ENCODE peak calls at places on chromosomes 4 and X, in four cellular contexts. One of them, this sample, is unnamed.

GRCh38 chr4:13988347-13989265 is 361.1 kb upstream of the BOD1L1 start:
- DNase-seq in K562: no peak
- DNase-seq in GM12878: no peak
- DNase-seq in HepG2: no peak
- DNase-seq in this sample: no peak

GRCh38 chr4:3857316-3857926 is 91.2 kb downstream of the ADRA2C start:
- DNase-seq in K562: no peak
- DNase-seq in GM12878: no peak
- DNase-seq in HepG2: no peak
- DNase-seq in this sample: no peak

GRCh38 chr4:109801895-109802319 is at the start of gene CFI:
- DNase-seq in HepG2: peak
- DNase-seq in K562: no peak
- DNase-seq in GM12878: no peak
- DNase-seq in this sample: no peak

GRCh38 chr4:23680616-23681518 is 209.0 kb downstream of the PPARGC1A start:
- DNase-seq in GM12878: no peak
- DNase-seq in HepG2: no peak
- DNase-seq in K562: no peak
- DNase-seq in this sample: no peak

GRCh38 chr4:26609868-26610267 is 26.0 kb downstream of the TBC1D19 start:
- DNase-seq in GM12878: no peak
- DNase-seq in K562: no peak
- DNase-seq in HepG2: no peak
- DNase-seq in this sample: no peak

GRCh38 chrX:53481093-53481492 is 46.9 kb upstream of the HSD17B10 start:
- DNase-seq in GM12878: no peak
- DNase-seq in HepG2: no peak
- DNase-seq in K562: peak
- DNase-seq in this sample: peak

GRCh38 chrX:9494806-9495205 is 29.9 kb downstream of the TBL1X start:
- DNase-seq in K562: peak
- DNase-seq in GM12878: no peak
- DNase-seq in HepG2: no peak
- DNase-seq in this sample: no peak

GRCh38 chr4:164512124-164512523 is 241.8 kb upstream of the SMIM31 start:
- DNase-seq in GM12878: no peak
- DNase-seq in K562: no peak
- DNase-seq in HepG2: no peak
- DNase-seq in this sample: no peak

GRCh38 chrX:54076903-54077302 is 32.6 kb upstream of the PHF8 start:
- DNase-seq in K562: no peak
- DNase-seq in HepG2: no peak
- DNase-seq in GM12878: no peak
- DNase-seq in this sample: no peak

GRCh38 chr4:169202143-169202699 is 68.5 kb downstream of the SH3RF1 start:
- DNase-seq in GM12878: no peak
- DNase-seq in K562: no peak
- DNase-seq in HepG2: peak
- DNase-seq in this sample: no peak

GRCh38 chr4:25347971-25348370 is 29.1 kb upstream of the ANAPC4 start:
- DNase-seq in HepG2: no peak
- DNase-seq in GM12878: no peak
- DNase-seq in K562: no peak
- DNase-seq in this sample: no peak

GRCh38 chr4:100106982-100107381 is 83.3 kb downstream of the DDIT4L start:
- DNase-seq in HepG2: no peak
- DNase-seq in K562: no peak
- DNase-seq in GM12878: peak
- DNase-seq in this sample: no peak

GRCh38 chrX:10800776-10801175 is 180.4 kb upstream of the MID1 start:
- DNase-seq in GM12878: no peak
- DNase-seq in K562: no peak
- DNase-seq in HepG2: no peak
- DNase-seq in this sample: no peak

GRCh38 chrX:153495362-153495751 is 577 bp downstream of the BGN start:
- DNase-seq in HepG2: no peak
- DNase-seq in K562: no peak
- DNase-seq in GM12878: no peak
- DNase-seq in this sample: no peak

DNA sequence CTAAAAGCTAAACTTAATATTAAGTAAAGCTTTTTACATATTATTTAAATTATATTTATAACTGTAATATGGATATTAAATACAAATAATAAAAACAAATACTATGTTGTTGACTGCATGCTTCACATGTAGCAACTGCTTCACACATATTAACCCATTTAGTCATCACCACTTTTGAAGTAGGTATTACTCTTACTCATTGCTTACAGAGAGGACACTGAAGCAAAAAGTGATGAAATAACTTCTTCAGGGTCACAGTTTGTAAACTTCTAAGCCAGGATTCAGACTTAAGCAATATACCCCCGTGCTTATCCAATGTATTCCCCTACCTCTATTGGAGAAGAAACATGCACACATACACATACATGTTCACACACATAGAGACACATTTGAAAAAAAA is 166.6 kb downstream of the DKK2 start:
- DNase-seq in HepG2: no peak
- DNase-seq in GM12878: no peak
- DNase-seq in K562: no peak
- DNase-seq in this sample: no peak
- TF ChIP-seq NR2C2 in HepG2: no peak
- TF ChIP-seq NR2C2 in GM12878: no peak
- TF ChIP-seq NR2C2 in K562: no peak
- TF ChIP-seq NR2C2 in this sample: no peak

GRCh38 chrX:20861113-20861512 is 513.1 kb upstream of the CNKSR2 start:
- DNase-seq in GM12878: no peak
- DNase-seq in HepG2: no peak
- DNase-seq in K562: no peak
- DNase-seq in this sample: no peak

GRCh38 chrX:20863649-20864048 is 510.6 kb upstream of the CNKSR2 start:
- DNase-seq in HepG2: no peak
- DNase-seq in GM12878: no peak
- DNase-seq in K562: no peak
- DNase-seq in this sample: no peak

GRCh38 chrX:20857746-20858145 is 516.5 kb upstream of the CNKSR2 start:
- DNase-seq in HepG2: no peak
- DNase-seq in GM12878: no peak
- DNase-seq in K562: no peak
- DNase-seq in this sample: no peak
- TF ChIP-seq USF2 in HepG2: no peak
- TF ChIP-seq USF2 in GM12878: no peak
- TF ChIP-seq USF2 in K562: no peak
- TF ChIP-seq USF2 in this sample: no peak

GRCh38 chr4:135244605-135245146 is 1043.1 kb upstream of the PABPC4L start:
- DNase-seq in GM12878: no peak
- DNase-seq in K562: no peak
- DNase-seq in HepG2: no peak
- DNase-seq in this sample: no peak
- TF ChIP-seq SP1 in GM12878: no peak
- TF ChIP-seq SP1 in K562: no peak
- TF ChIP-seq SP1 in HepG2: no peak
- TF ChIP-seq SP1 in this sample: no peak

GRCh38 chrX:12986886-12987285 is 12.0 kb downstream of the TMSB4X start:
- DNase-seq in GM12878: no peak
- DNase-seq in K562: no peak
- DNase-seq in HepG2: no peak
- DNase-seq in this sample: no peak
- TF ChIP-seq NR2C2 in GM12878: no peak
- TF ChIP-seq NR2C2 in K562: no peak
- TF ChIP-seq NR2C2 in HepG2: no peak
- TF ChIP-seq NR2C2 in this sample: no peak

GRCh38 chr4:5708171-5708828 is at the start of gene EVC2:
- DNase-seq in K562: peak
- DNase-seq in HepG2: no peak
- DNase-seq in GM12878: no peak
- DNase-seq in this sample: peak
- TF ChIP-seq USF2 in K562: no peak
- TF ChIP-seq USF2 in HepG2: no peak
- TF ChIP-seq USF2 in GM12878: no peak
- TF ChIP-seq USF2 in this sample: no peak

DNA sequence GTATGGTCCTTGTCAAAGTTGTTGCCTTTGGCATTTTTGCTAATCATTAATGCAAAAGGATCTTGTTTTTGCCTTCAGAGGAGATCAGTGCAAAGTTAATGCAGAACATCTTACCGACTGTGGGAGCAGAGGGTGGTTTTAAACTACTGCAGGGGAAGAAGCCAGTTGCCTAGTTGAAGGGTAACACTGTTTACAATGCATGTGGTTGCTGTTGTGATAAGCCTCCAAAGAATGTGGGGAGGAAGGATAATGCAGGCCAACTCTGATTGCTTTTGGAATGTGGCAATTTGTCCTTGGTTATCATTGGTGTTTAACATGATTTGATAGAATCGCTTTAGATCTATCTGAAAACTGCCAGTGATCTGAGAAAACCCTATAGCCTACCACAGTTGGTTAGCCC is 204.3 kb upstream of the TLL1 start:
- DNase-seq in GM12878: no peak
- DNase-seq in HepG2: no peak
- DNase-seq in K562: no peak
- DNase-seq in this sample: no peak
- TF ChIP-seq SP1 in GM12878: no peak
- TF ChIP-seq SP1 in HepG2: no peak
- TF ChIP-seq SP1 in K562: no peak
- TF ChIP-seq SP1 in this sample: no peak

GRCh38 chr4:37450309-37450708 is 205.8 kb downstream of the NWD2 start:
- DNase-seq in GM12878: no peak
- DNase-seq in K562: no peak
- DNase-seq in HepG2: no peak
- DNase-seq in this sample: no peak
- TF ChIP-seq NR2C2 in GM12878: no peak
- TF ChIP-seq NR2C2 in K562: no peak
- TF ChIP-seq NR2C2 in HepG2: no peak
- TF ChIP-seq NR2C2 in this sample: no peak

DNA sequence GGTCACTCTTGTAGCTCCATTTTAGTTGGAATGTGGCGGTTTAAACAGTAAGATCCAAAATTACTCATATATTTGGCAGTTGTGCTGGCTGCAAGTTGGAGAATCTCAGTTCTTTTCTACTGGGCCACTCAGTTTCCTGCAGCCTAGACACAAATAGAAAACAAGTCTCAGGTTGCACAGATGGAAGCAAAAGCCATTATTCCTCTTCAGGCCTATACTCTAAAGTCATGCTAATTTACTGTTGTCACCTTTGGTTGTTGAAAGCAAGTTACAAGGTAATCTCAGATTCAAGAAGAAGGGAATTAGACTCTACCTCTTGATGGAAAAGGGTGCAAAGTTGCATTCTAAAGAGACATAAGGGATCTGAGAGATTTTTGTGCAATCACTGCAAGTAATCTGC is 345.4 kb downstream of the ADAM29 start:
- DNase-seq in GM12878: no peak
- DNase-seq in K562: no peak
- DNase-seq in HepG2: no peak
- DNase-seq in this sample: no peak
- TF ChIP-seq USF2 in GM12878: no peak
- TF ChIP-seq USF2 in K562: no peak
- TF ChIP-seq USF2 in HepG2: no peak
- TF ChIP-seq USF2 in this sample: no peak

DNA sequence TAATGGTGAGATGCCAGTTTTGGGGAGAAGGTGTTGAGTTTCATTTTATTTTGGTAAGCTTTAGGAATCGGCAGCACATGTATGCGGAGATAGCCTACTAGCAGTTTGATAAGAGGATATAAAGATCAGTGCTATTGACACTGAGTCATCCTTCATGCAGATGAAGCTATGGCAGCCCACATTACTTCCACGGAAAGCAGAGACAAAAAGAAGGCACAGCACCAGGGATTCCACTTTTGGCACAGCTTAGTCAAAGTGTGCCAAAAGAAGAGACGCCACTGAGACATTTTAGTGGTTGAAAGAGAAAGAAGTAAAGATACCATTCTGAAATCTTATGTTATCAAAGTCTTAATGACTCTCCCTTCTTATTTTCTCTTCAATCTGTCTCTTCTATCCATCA is 103.8 kb downstream of the GABRB1 start:
- DNase-seq in GM12878: no peak
- DNase-seq in HepG2: no peak
- DNase-seq in K562: no peak
- DNase-seq in this sample: no peak
- TF ChIP-seq SP1 in GM12878: no peak
- TF ChIP-seq SP1 in HepG2: no peak
- TF ChIP-seq SP1 in K562: no peak
- TF ChIP-seq SP1 in this sample: no peak

DNA sequence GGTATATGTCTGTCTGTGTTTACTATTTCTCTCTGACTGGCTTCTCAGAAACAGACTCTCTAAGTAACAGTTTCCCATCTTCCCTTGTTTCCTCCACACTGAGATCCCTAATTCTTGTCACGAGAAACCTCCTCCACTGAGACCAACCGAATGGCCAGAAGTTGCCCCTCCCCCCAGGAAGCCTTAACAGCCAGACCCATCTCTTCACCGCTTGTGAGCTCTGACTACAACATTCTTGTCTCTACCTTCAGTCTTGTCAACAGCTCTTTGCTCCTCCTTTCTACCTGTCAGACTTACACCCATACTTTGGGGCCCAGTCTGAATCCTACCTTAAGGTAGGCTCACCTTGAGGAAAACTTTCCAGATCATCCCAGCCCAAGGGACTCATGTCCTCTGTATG is 90.8 kb downstream of the NHSL2 start:
- DNase-seq in HepG2: no peak
- DNase-seq in GM12878: no peak
- DNase-seq in K562: no peak
- DNase-seq in this sample: peak
- TF ChIP-seq NR2C2 in HepG2: no peak
- TF ChIP-seq NR2C2 in GM12878: no peak
- TF ChIP-seq NR2C2 in K562: no peak
- TF ChIP-seq NR2C2 in this sample: no peak

This sample was measured in WTC11.